ENCODE peak calls at places on chromosomes 11 and 22, in five cellular contexts. B is uterus; M is hippocampal formation; A is CD4-positive, alpha-beta T cell; G is LHCN-M2. X is an unnamed sample.
A peak's percentile ranks its signal among the peaks of the same experiment; 100 is the strongest.

GRCh38 chr11:128061321-128061871 is 526.0 kb downstream of the ETS1 start:
- DNase-seq in B (no peak), M (no peak), A (no peak), G (peak; percentile 71), X (peak; percentile 40)

GRCh38 chr11:100691886-100692285 is 4.8 kb downstream of the ARHGAP42 start:
- DNase-seq in B (no peak), M (no peak), A (no peak), G (no peak), X (no peak)

GRCh38 chr22:45882881-45883810 is 93.8 kb downstream of the WNT7B start:
- DNase-seq in B (peak; percentile 10), M (no peak), A (no peak), G (no peak), X (no peak)

GRCh38 chr11:23723861-23724260 is 773.0 kb upstream of the LUZP2 start:
- DNase-seq in B (no peak), M (no peak), A (no peak), G (peak; percentile 31), X (no peak)

GRCh38 chr11:78414321-78415051 is 3.1 kb downstream of the GAB2 start:
- DNase-seq in B (no peak), M (no peak), A (no peak), G (no peak), X (peak; percentile 48)

GRCh38 chr11:101082813-101083212 is 46.8 kb downstream of the PGR start:
- DNase-seq in B (no peak), M (no peak), A (no peak), G (no peak), X (no peak)

GRCh38 chr22:46653596-46653995 is 33.4 kb downstream of the GRAMD4 start:
- DNase-seq in B (no peak), M (no peak), A (no peak), G (no peak), X (no peak)

GRCh38 chr11:85725510-85726258 is 39.7 kb upstream of the CCDC89 start:
- DNase-seq in B (no peak), M (no peak), A (no peak), G (peak; percentile 94), X (peak; percentile 66)

GRCh38 chr11:122149232-122149631 is 33.2 kb upstream of the BLID start:
- DNase-seq in B (no peak), M (no peak), A (no peak), G (no peak), X (no peak)

GRCh38 chr22:42353883-42354727 is 78.1 kb downstream of the NFAM1 start:
- DNase-seq in B (no peak), M (no peak), A (no peak), G (no peak), X (no peak)

GRCh38 chr22:43823353-43823908 is 11.3 kb upstream of the EFCAB6 start:
- DNase-seq in B (no peak), M (no peak), A (no peak), G (peak; percentile 51), X (no peak)

GRCh38 chr22:41915035-41915782 is at the start of gene SHISA8:
- DNase-seq in B (peak; percentile 34), M (peak; percentile 4), A (peak; percentile 39), G (no peak), X (peak; percentile 51)

GRCh38 chr11:57545883-57546282 is 8.5 kb downstream of the SMTNL1 start:
- DNase-seq in B (no peak), M (no peak), A (no peak), G (no peak), X (no peak)

GRCh38 chr11:109435121-109435742 is 13.2 kb downstream of the C11orf87 start:
- DNase-seq in B (no peak), M (no peak), A (no peak), G (no peak), X (no peak)

GRCh38 chr11:23413057-23413456 is 552.8 kb upstream of the CCDC179 start:
- DNase-seq in B (no peak), M (no peak), A (no peak), G (peak; percentile 13), X (no peak)

GRCh38 chr11:87529486-87529885 is 491.8 kb downstream of the TMEM135 start:
- DNase-seq in B (no peak), M (no peak), A (no peak), G (no peak), X (no peak)

GRCh38 chr22:37202706-37203105 is 9.6 kb downstream of the SSTR3 start:
- DNase-seq in B (no peak), M (no peak), A (no peak), G (no peak), X (no peak)

GRCh38 chr22:43270314-43270908 is 72.8 kb downstream of the SCUBE1 start:
- DNase-seq in B (no peak), M (no peak), A (no peak), G (no peak), X (no peak)

GRCh38 chr11:62611705-62612365 is 740 bp downstream of the EML3 start:
- DNase-seq in B (peak; percentile 74), M (no peak), A (no peak), G (peak; percentile 69), X (no peak)

GRCh38 chr11:103055174-103055890 is 36.6 kb downstream of the DCUN1D5 start:
- DNase-seq in B (no peak), M (no peak), A (no peak), G (peak; percentile 48), X (peak; percentile 29)

GRCh38 chr11:116052603-116053537 is 548.7 kb upstream of the CADM1 start:
- DNase-seq in B (no peak), M (no peak), A (no peak), G (no peak), X (no peak)

GRCh38 chr11:1561955-1562354 is 10.1 kb downstream of the DUSP8 start:
- DNase-seq in B (no peak), M (no peak), A (no peak), G (no peak), X (no peak)

GRCh38 chr22:42288791-42289190 is 18.3 kb upstream of the TCF20 start:
- DNase-seq in B (no peak), M (no peak), A (no peak), G (no peak), X (no peak)

GRCh38 chr11:121664144-121664543 is 211.4 kb upstream of the SORL1-AS1 start:
- DNase-seq in B (no peak), M (no peak), A (no peak), G (no peak), X (no peak)

GRCh38 chr11:117381988-117382387 is 54.3 kb downstream of the CEP164 start:
- DNase-seq in B (no peak), M (no peak), A (no peak), G (no peak), X (no peak)

GRCh38 chr11:119368121-119369034 is 13.1 kb downstream of the USP2 start:
- DNase-seq in B (peak; percentile 73), M (no peak), A (no peak), G (peak; percentile 87), X (no peak)

GRCh38 chr22:48644997-48645396 is 1182.7 kb downstream of the BRD1 start:
- DNase-seq in B (no peak), M (no peak), A (no peak), G (no peak), X (no peak)

GRCh38 chr22:32469799-32470212 is 4.8 kb upstream of the FBXO7 start:
- DNase-seq in B (no peak), M (no peak), A (no peak), G (peak; percentile 71), X (peak; percentile 9)

GRCh38 chr11:95035316-95035715 is 10.3 kb downstream of the KDM4E start:
- DNase-seq in B (no peak), M (no peak), A (no peak), G (no peak), X (no peak)

GRCh38 chr22:29831958-29832357 is 6.1 kb downstream of the ASCC2 start:
- DNase-seq in B (no peak), M (no peak), A (no peak), G (no peak), X (no peak)

GRCh38 chr11:118342503-118343161 is at the start of gene CD3D:
- DNase-seq in B (no peak), M (no peak), A (peak; percentile 52), G (no peak), X (no peak)

GRCh38 chr11:134278356-134278755 is 2.2 kb downstream of the GLB1L3 start:
- DNase-seq in B (no peak), M (no peak), A (no peak), G (no peak), X (no peak)

GRCh38 chr11:126214446-126215240 is 3.1 kb downstream of the FAM118B start:
- DNase-seq in B (no peak), M (no peak), A (no peak), G (no peak), X (no peak)

GRCh38 chr11:134032501-134033091 is 36.3 kb upstream of the JAM3 start:
- DNase-seq in B (no peak), M (peak; percentile 59), A (no peak), G (no peak), X (no peak)